ENCODE peak calls at places on chromosomes 12 and 14, in seven cellular contexts. A is small intestine, N is upper lobe of right lung, D is left ventricle myocardium inferior, T is spleen, Q is A673, W is MG63. M is an unnamed sample.

GRCh38 chr12:123757555-123757954 is 4.5 kb upstream of the DNAH10 start:
- DNase-seq in A (no peak), N (no peak), D (no peak), T (no peak), Q (no peak), W (peak; percentile 28), M (no peak)

GRCh38 chr12:9347328-9348127 is 139.3 kb upstream of the PZP start:
- DNase-seq in A (no peak), N (no peak), D (no peak), T (no peak), Q (no peak), W (peak; percentile 57), M (no peak)

GRCh38 chr14:21047378-21047781 is 5.2 kb downstream of the RNASE7 start:
- DNase-seq in A (no peak), N (no peak), D (no peak), T (no peak), Q (no peak), W (no peak), M (no peak)

GRCh38 chr14:52906141-52906601 is 44.7 kb downstream of the FERMT2 start:
- DNase-seq in A (no peak), N (no peak), D (no peak), T (no peak), Q (no peak), W (no peak), M (no peak)

GRCh38 chr12:94193168-94193567 is 44.8 kb downstream of the PLXNC1 start:
- DNase-seq in A (no peak), N (no peak), D (no peak), T (no peak), Q (no peak), W (no peak), M (no peak)

GRCh38 chr12:13197526-13198141 is 1.1 kb downstream of the EMP1 start:
- DNase-seq in A (no peak), N (peak; percentile 66), D (peak; percentile 77), T (no peak), Q (peak; percentile 43), W (peak; percentile 69), M (peak; percentile 85)

GRCh38 chr12:131929530-131930456 is 717 bp downstream of the PUS1 start:
- DNase-seq in A (peak; percentile 42), N (no peak), D (no peak), T (peak; percentile 90), Q (peak; percentile 36), W (peak; percentile 40), M (peak; percentile 20)

GRCh38 chr12:18923721-18924120 is 185.8 kb downstream of the CAPZA3 start:
- DNase-seq in A (no peak), N (no peak), D (no peak), T (no peak), Q (no peak), W (no peak), M (no peak)

GRCh38 chr14:64444984-64445845 is 20.1 kb upstream of the AKAP5 start:
- DNase-seq in A (peak; percentile 18), N (no peak), D (no peak), T (no peak), Q (peak; percentile 78), W (no peak), M (no peak)

GRCh38 chr14:67680121-67680602 is 5.7 kb upstream of the VTI1B start:
- DNase-seq in A (no peak), N (no peak), D (no peak), T (no peak), Q (no peak), W (peak; percentile 10), M (no peak)

GRCh38 chr12:54371328-54372112 is 7.2 kb upstream of the GPR84 start:
- DNase-seq in A (no peak), N (no peak), D (peak; percentile 79), T (no peak), Q (peak; percentile 52), W (peak; percentile 75), M (peak; percentile 73)

GRCh38 chr14:70770490-70770889 is 38.8 kb downstream of the MAP3K9 start:
- DNase-seq in A (no peak), N (no peak), D (no peak), T (no peak), Q (no peak), W (no peak), M (no peak)

GRCh38 chr12:43786899-43787693 is 19.0 kb downstream of the TWF1 start:
- DNase-seq in A (no peak), N (no peak), D (no peak), T (no peak), Q (no peak), W (peak; percentile 3), M (no peak)

GRCh38 chr14:33567003-33567735 is 383.7 kb downstream of the EGLN3 start:
- DNase-seq in A (no peak), N (no peak), D (no peak), T (no peak), Q (peak; percentile 47), W (no peak), M (no peak)

GRCh38 chr12:121939190-121939589 is 20.8 kb downstream of the CFAP251 start:
- DNase-seq in A (peak; percentile 67), N (no peak), D (no peak), T (no peak), Q (no peak), W (no peak), M (no peak)

GRCh38 chr12:44876554-44877275 is 600 bp upstream of the NELL2 start:
- DNase-seq in A (peak; percentile 27), N (peak; percentile 65), D (no peak), T (peak; percentile 74), Q (peak; percentile 91), W (peak; percentile 43), M (no peak)

GRCh38 chr14:56331815-56332214 is 213.6 kb downstream of the PELI2 start:
- DNase-seq in A (no peak), N (no peak), D (no peak), T (no peak), Q (peak; percentile 24), W (no peak), M (no peak)

GRCh38 chr12:81181701-81182100 is 103.8 kb downstream of the ACSS3 start:
- DNase-seq in A (no peak), N (no peak), D (no peak), T (no peak), Q (peak; percentile 84), W (no peak), M (no peak)

GRCh38 chr12:115354007-115354452 is 670.1 kb upstream of the TBX3 start:
- DNase-seq in A (peak; percentile 90), N (no peak), D (no peak), T (no peak), Q (no peak), W (peak; percentile 92), M (peak; percentile 69)

GRCh38 chr14:52399104-52399503 is 85.0 kb downstream of the PTGER2 start:
- DNase-seq in A (no peak), N (no peak), D (no peak), T (no peak), Q (no peak), W (no peak), M (no peak)

GRCh38 chr14:74407021-74407800 is 18.8 kb downstream of the SYNDIG1L start:
- DNase-seq in A (no peak), N (no peak), D (no peak), T (no peak), Q (no peak), W (no peak), M (no peak)

GRCh38 chr12:2082321-2082720 is 29.5 kb downstream of the CACNA1C start:
- DNase-seq in A (peak; percentile 16), N (no peak), D (no peak), T (no peak), Q (no peak), W (no peak), M (no peak)

GRCh38 chr12:2083561-2083960 is 30.8 kb downstream of the CACNA1C start:
- DNase-seq in A (no peak), N (no peak), D (no peak), T (no peak), Q (no peak), W (peak; percentile 12), M (no peak)

GRCh38 chr12:2083008-2083407 is 30.2 kb downstream of the CACNA1C start:
- DNase-seq in A (no peak), N (no peak), D (no peak), T (no peak), Q (no peak), W (no peak), M (no peak)

GRCh38 chr12:2076728-2077127 is 23.9 kb downstream of the CACNA1C start:
- DNase-seq in A (no peak), N (no peak), D (no peak), T (no peak), Q (no peak), W (no peak), M (no peak)

DNA sequence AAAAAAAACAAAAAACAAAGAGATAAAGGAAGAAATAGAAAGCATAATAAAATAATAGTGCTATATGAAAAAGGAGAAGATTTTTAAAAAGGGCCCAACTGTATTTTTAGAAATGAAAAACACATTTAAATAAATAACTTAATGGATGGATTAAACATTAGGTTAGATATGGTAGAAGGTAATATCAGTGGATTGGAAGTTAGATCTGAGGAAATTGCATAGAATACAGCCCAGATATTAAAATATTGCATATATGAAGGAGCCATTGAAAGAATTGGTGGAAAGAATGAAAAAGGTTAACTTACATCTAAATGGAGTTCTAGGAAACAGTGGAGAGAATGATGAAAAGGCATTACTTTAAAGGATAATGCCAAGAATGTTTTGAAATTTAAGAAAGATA is 27.8 kb downstream of the CACNA1C start:
- DNase-seq in A (no peak), N (no peak), D (no peak), T (no peak), Q (no peak), W (no peak), M (no peak)
- H3K27me3 ChIP-seq in A (no peaks in the 10 kb centered on the region), N (no peaks in the 10 kb centered on the region), D (no peaks in the 10 kb centered on the region), T (no peaks in the 10 kb centered on the region), Q (no peaks in the 10 kb centered on the region), W (no peaks in the 10 kb centered on the region), M (no peaks in the 10 kb centered on the region)

GRCh38 chr14:99239661-99240092 is 32.3 kb downstream of the BCL11B start:
- DNase-seq in A (no peak), N (no peak), D (no peak), T (no peak), Q (no peak), W (no peak), M (no peak)

GRCh38 chr14:99242816-99243795 is 28.9 kb downstream of the BCL11B start:
- DNase-seq in A (no peak), N (no peak), D (no peak), T (no peak), Q (no peak), W (no peak), M (no peak)

GRCh38 chr14:99242238-99242637 is 29.8 kb downstream of the BCL11B start:
- DNase-seq in A (no peak), N (no peak), D (no peak), T (peak; percentile 70), Q (no peak), W (no peak), M (no peak)

GRCh38 chr14:99240512-99241313 is 31.3 kb downstream of the BCL11B start:
- DNase-seq in A (no peak), N (no peak), D (no peak), T (no peak), Q (no peak), W (no peak), M (no peak)

GRCh38 chr14:99241314-99242035 is 30.5 kb downstream of the BCL11B start:
- DNase-seq in A (no peak), N (no peak), D (no peak), T (no peak), Q (no peak), W (no peak), M (no peak)
- H3K27me3 ChIP-seq in A (no peaks in the 10 kb centered on the region), N (peaks cover 39% of the 10 kb centered on the region), D (peaks cover 78% of the 10 kb centered on the region), T (peaks cover 29% of the 10 kb centered on the region), Q (no peaks in the 10 kb centered on the region), W (peaks cover 5% of the 10 kb centered on the region), M (peaks cover 39% of the 10 kb centered on the region)

GRCh38 chr14:104555621-104556255 is 23.8 kb upstream of the C14orf180 start:
- DNase-seq in A (no peak), N (peak; percentile 46), D (no peak), T (no peak), Q (no peak), W (no peak), M (peak; percentile 36)
- H3K27me3 ChIP-seq in A (no peaks in the 10 kb centered on the region), N (peaks cover 23% of the 10 kb centered on the region), D (peaks cover 70% of the 10 kb centered on the region), T (peaks cover 10% of the 10 kb centered on the region), Q (no peaks in the 10 kb centered on the region), W (no peaks in the 10 kb centered on the region), M (no peaks in the 10 kb centered on the region)

GRCh38 chr12:52225752-52226151 is 7.3 kb upstream of the KRT7 start:
- DNase-seq in A (no peak), N (no peak), D (no peak), T (peak; percentile 14), Q (no peak), W (no peak), M (no peak)
- H3K27me3 ChIP-seq in A (peaks cover 3% of the 10 kb centered on the region), N (no peaks in the 10 kb centered on the region), D (peaks cover 68% of the 10 kb centered on the region), T (peaks cover 9% of the 10 kb centered on the region), Q (peaks cover 4% of the 10 kb centered on the region), W (no peaks in the 10 kb centered on the region), M (no peaks in the 10 kb centered on the region)

M was measured in heart left ventricle.